ENCODE peak calls at places on chromosomes 7 and 10, in five cellular contexts. One of them, this sample, is unnamed.

GRCh38 chr10:114715171-114715670 is 57.1 kb upstream of the ABLIM1 start:
- DNase-seq in stimulated activated naive B cell treated with anti-CD40 and anti-IgM and Interleukin-4, amounts not matched to agents 10 μg/mL and 1 μg/mL and 100 μg/mL, for 72 hours: no peak
- DNase-seq in non-pigmented ciliary epithelial cell: peak; percentile 23
- DNase-seq in COR-L47: no peak
- DNase-seq in stimulated activated CD4-positive, alpha-beta T cell treated with anti-CD3 and anti-CD28 coated beads, Interleukin-15, amount 100 ng/mL, for 48 hours: no peak
- DNase-seq in this sample: no peak

GRCh38 chr7:85229544-85229943 is 42.7 kb upstream of the SEMA3D start:
- DNase-seq in stimulated activated naive B cell treated with anti-CD40 and anti-IgM and Interleukin-4, amounts not matched to agents 10 μg/mL and 1 μg/mL and 100 μg/mL, for 72 hours: no peak
- DNase-seq in non-pigmented ciliary epithelial cell: no peak
- DNase-seq in stimulated activated CD4-positive, alpha-beta T cell treated with anti-CD3 and anti-CD28 coated beads, Interleukin-15, amount 100 ng/mL, for 48 hours: no peak
- DNase-seq in COR-L47: no peak
- DNase-seq in this sample: no peak

GRCh38 chr7:159056722-159057121 is 87.9 kb downstream of the VIPR2 start:
- DNase-seq in COR-L47: no peak
- DNase-seq in stimulated activated naive B cell treated with anti-CD40 and anti-IgM and Interleukin-4, amounts not matched to agents 10 μg/mL and 1 μg/mL and 100 μg/mL, for 72 hours: no peak
- DNase-seq in non-pigmented ciliary epithelial cell: no peak
- DNase-seq in stimulated activated CD4-positive, alpha-beta T cell treated with anti-CD3 and anti-CD28 coated beads, Interleukin-15, amount 100 ng/mL, for 48 hours: no peak
- DNase-seq in this sample: no peak

GRCh38 chr7:38451840-38452239 is 178.4 kb upstream of the TARP start:
- DNase-seq in COR-L47: peak; percentile 39
- DNase-seq in stimulated activated naive B cell treated with anti-CD40 and anti-IgM and Interleukin-4, amounts not matched to agents 10 μg/mL and 1 μg/mL and 100 μg/mL, for 72 hours: no peak
- DNase-seq in stimulated activated CD4-positive, alpha-beta T cell treated with anti-CD3 and anti-CD28 coated beads, Interleukin-15, amount 100 ng/mL, for 48 hours: no peak
- DNase-seq in non-pigmented ciliary epithelial cell: peak; percentile 8
- DNase-seq in this sample: no peak

GRCh38 chr10:8404721-8405120 is 350.2 kb downstream of the GATA3 start:
- DNase-seq in non-pigmented ciliary epithelial cell: no peak
- DNase-seq in COR-L47: no peak
- DNase-seq in stimulated activated CD4-positive, alpha-beta T cell treated with anti-CD3 and anti-CD28 coated beads, Interleukin-15, amount 100 ng/mL, for 48 hours: no peak
- DNase-seq in stimulated activated naive B cell treated with anti-CD40 and anti-IgM and Interleukin-4, amounts not matched to agents 10 μg/mL and 1 μg/mL and 100 μg/mL, for 72 hours: peak; percentile 3
- DNase-seq in this sample: no peak

GRCh38 chr7:80870806-80871205 is 48.0 kb downstream of the SEMA3C start:
- DNase-seq in non-pigmented ciliary epithelial cell: no peak
- DNase-seq in stimulated activated naive B cell treated with anti-CD40 and anti-IgM and Interleukin-4, amounts not matched to agents 10 μg/mL and 1 μg/mL and 100 μg/mL, for 72 hours: no peak
- DNase-seq in COR-L47: no peak
- DNase-seq in stimulated activated CD4-positive, alpha-beta T cell treated with anti-CD3 and anti-CD28 coated beads, Interleukin-15, amount 100 ng/mL, for 48 hours: no peak
- DNase-seq in this sample: no peak

GRCh38 chr10:77160679-77161078 is 476.9 kb downstream of the KCNMA1 start:
- DNase-seq in stimulated activated CD4-positive, alpha-beta T cell treated with anti-CD3 and anti-CD28 coated beads, Interleukin-15, amount 100 ng/mL, for 48 hours: no peak
- DNase-seq in non-pigmented ciliary epithelial cell: no peak
- DNase-seq in stimulated activated naive B cell treated with anti-CD40 and anti-IgM and Interleukin-4, amounts not matched to agents 10 μg/mL and 1 μg/mL and 100 μg/mL, for 72 hours: no peak
- DNase-seq in COR-L47: peak; percentile 65
- DNase-seq in this sample: no peak

GRCh38 chr10:8242295-8242872 is 187.9 kb downstream of the GATA3 start:
- DNase-seq in stimulated activated CD4-positive, alpha-beta T cell treated with anti-CD3 and anti-CD28 coated beads, Interleukin-15, amount 100 ng/mL, for 48 hours: peak; percentile 54
- DNase-seq in COR-L47: no peak
- DNase-seq in non-pigmented ciliary epithelial cell: no peak
- DNase-seq in stimulated activated naive B cell treated with anti-CD40 and anti-IgM and Interleukin-4, amounts not matched to agents 10 μg/mL and 1 μg/mL and 100 μg/mL, for 72 hours: peak; percentile 13
- DNase-seq in this sample: no peak

GRCh38 chr7:44172803-44173424 is 16.3 kb downstream of the GCK start:
- DNase-seq in COR-L47: peak; percentile 17
- DNase-seq in stimulated activated CD4-positive, alpha-beta T cell treated with anti-CD3 and anti-CD28 coated beads, Interleukin-15, amount 100 ng/mL, for 48 hours: no peak
- DNase-seq in non-pigmented ciliary epithelial cell: no peak
- DNase-seq in stimulated activated naive B cell treated with anti-CD40 and anti-IgM and Interleukin-4, amounts not matched to agents 10 μg/mL and 1 μg/mL and 100 μg/mL, for 72 hours: no peak
- DNase-seq in this sample: no peak

GRCh38 chr7:69049341-69049740 is 548.9 kb upstream of the AUTS2 start:
- DNase-seq in non-pigmented ciliary epithelial cell: no peak
- DNase-seq in stimulated activated CD4-positive, alpha-beta T cell treated with anti-CD3 and anti-CD28 coated beads, Interleukin-15, amount 100 ng/mL, for 48 hours: no peak
- DNase-seq in stimulated activated naive B cell treated with anti-CD40 and anti-IgM and Interleukin-4, amounts not matched to agents 10 μg/mL and 1 μg/mL and 100 μg/mL, for 72 hours: no peak
- DNase-seq in COR-L47: no peak
- DNase-seq in this sample: no peak

GRCh38 chr10:69855346-69856163 is 53.8 kb downstream of the COL13A1 start:
- DNase-seq in non-pigmented ciliary epithelial cell: no peak
- DNase-seq in COR-L47: no peak
- DNase-seq in stimulated activated naive B cell treated with anti-CD40 and anti-IgM and Interleukin-4, amounts not matched to agents 10 μg/mL and 1 μg/mL and 100 μg/mL, for 72 hours: no peak
- DNase-seq in stimulated activated CD4-positive, alpha-beta T cell treated with anti-CD3 and anti-CD28 coated beads, Interleukin-15, amount 100 ng/mL, for 48 hours: no peak
- DNase-seq in this sample: no peak

GRCh38 chr10:71963756-71964668 is at the start of gene CHST3:
- DNase-seq in stimulated activated CD4-positive, alpha-beta T cell treated with anti-CD3 and anti-CD28 coated beads, Interleukin-15, amount 100 ng/mL, for 48 hours: no peak
- DNase-seq in non-pigmented ciliary epithelial cell: no peak
- DNase-seq in COR-L47: no peak
- DNase-seq in stimulated activated naive B cell treated with anti-CD40 and anti-IgM and Interleukin-4, amounts not matched to agents 10 μg/mL and 1 μg/mL and 100 μg/mL, for 72 hours: no peak
- DNase-seq in this sample: no peak

GRCh38 chr7:41886906-41887311 is 184.0 kb upstream of the INHBA start:
- DNase-seq in non-pigmented ciliary epithelial cell: peak; percentile 86
- DNase-seq in stimulated activated CD4-positive, alpha-beta T cell treated with anti-CD3 and anti-CD28 coated beads, Interleukin-15, amount 100 ng/mL, for 48 hours: no peak
- DNase-seq in stimulated activated naive B cell treated with anti-CD40 and anti-IgM and Interleukin-4, amounts not matched to agents 10 μg/mL and 1 μg/mL and 100 μg/mL, for 72 hours: no peak
- DNase-seq in COR-L47: no peak
- DNase-seq in this sample: no peak

GRCh38 chr7:135645296-135645904 is 16.9 kb upstream of the STMP1 start:
- DNase-seq in non-pigmented ciliary epithelial cell: no peak
- DNase-seq in stimulated activated naive B cell treated with anti-CD40 and anti-IgM and Interleukin-4, amounts not matched to agents 10 μg/mL and 1 μg/mL and 100 μg/mL, for 72 hours: no peak
- DNase-seq in COR-L47: peak; percentile 47
- DNase-seq in stimulated activated CD4-positive, alpha-beta T cell treated with anti-CD3 and anti-CD28 coated beads, Interleukin-15, amount 100 ng/mL, for 48 hours: no peak
- DNase-seq in this sample: peak; percentile 21

GRCh38 chr7:111919690-111920179 is 286.5 kb downstream of the DOCK4 start:
- DNase-seq in stimulated activated CD4-positive, alpha-beta T cell treated with anti-CD3 and anti-CD28 coated beads, Interleukin-15, amount 100 ng/mL, for 48 hours: no peak
- DNase-seq in non-pigmented ciliary epithelial cell: no peak
- DNase-seq in stimulated activated naive B cell treated with anti-CD40 and anti-IgM and Interleukin-4, amounts not matched to agents 10 μg/mL and 1 μg/mL and 100 μg/mL, for 72 hours: no peak
- DNase-seq in COR-L47: no peak
- DNase-seq in this sample: no peak

GRCh38 chr7:2886900-2887299 is 42.8 kb upstream of the GNA12 start:
- DNase-seq in stimulated activated naive B cell treated with anti-CD40 and anti-IgM and Interleukin-4, amounts not matched to agents 10 μg/mL and 1 μg/mL and 100 μg/mL, for 72 hours: peak; percentile 41
- DNase-seq in stimulated activated CD4-positive, alpha-beta T cell treated with anti-CD3 and anti-CD28 coated beads, Interleukin-15, amount 100 ng/mL, for 48 hours: peak; percentile 33
- DNase-seq in non-pigmented ciliary epithelial cell: peak; percentile 70
- DNase-seq in COR-L47: peak; percentile 57
- DNase-seq in this sample: no peak

GRCh38 chr10:30359373-30360206 is 10.5 kb upstream of the MTPAP start:
- DNase-seq in stimulated activated naive B cell treated with anti-CD40 and anti-IgM and Interleukin-4, amounts not matched to agents 10 μg/mL and 1 μg/mL and 100 μg/mL, for 72 hours: peak; percentile 55
- DNase-seq in non-pigmented ciliary epithelial cell: no peak
- DNase-seq in stimulated activated CD4-positive, alpha-beta T cell treated with anti-CD3 and anti-CD28 coated beads, Interleukin-15, amount 100 ng/mL, for 48 hours: peak; percentile 53
- DNase-seq in COR-L47: peak; percentile 15
- DNase-seq in this sample: no peak

GRCh38 chr10:81367132-81367531 is 507.9 kb upstream of the NRG3 start:
- DNase-seq in stimulated activated naive B cell treated with anti-CD40 and anti-IgM and Interleukin-4, amounts not matched to agents 10 μg/mL and 1 μg/mL and 100 μg/mL, for 72 hours: no peak
- DNase-seq in stimulated activated CD4-positive, alpha-beta T cell treated with anti-CD3 and anti-CD28 coated beads, Interleukin-15, amount 100 ng/mL, for 48 hours: no peak
- DNase-seq in non-pigmented ciliary epithelial cell: no peak
- DNase-seq in COR-L47: no peak
- DNase-seq in this sample: no peak

GRCh38 chr10:65827344-65827743 is 1098.5 kb upstream of the LRRTM3 start:
- DNase-seq in non-pigmented ciliary epithelial cell: no peak
- DNase-seq in stimulated activated CD4-positive, alpha-beta T cell treated with anti-CD3 and anti-CD28 coated beads, Interleukin-15, amount 100 ng/mL, for 48 hours: no peak
- DNase-seq in COR-L47: no peak
- DNase-seq in stimulated activated naive B cell treated with anti-CD40 and anti-IgM and Interleukin-4, amounts not matched to agents 10 μg/mL and 1 μg/mL and 100 μg/mL, for 72 hours: no peak
- DNase-seq in this sample: no peak

GRCh38 chr10:103890194-103890658 is 27.8 kb downstream of the STN1 start:
- DNase-seq in stimulated activated naive B cell treated with anti-CD40 and anti-IgM and Interleukin-4, amounts not matched to agents 10 μg/mL and 1 μg/mL and 100 μg/mL, for 72 hours: no peak
- DNase-seq in stimulated activated CD4-positive, alpha-beta T cell treated with anti-CD3 and anti-CD28 coated beads, Interleukin-15, amount 100 ng/mL, for 48 hours: peak; percentile 23
- DNase-seq in non-pigmented ciliary epithelial cell: no peak
- DNase-seq in COR-L47: no peak
- DNase-seq in this sample: peak; percentile 52

GRCh38 chr7:24283900-24284698 is at the start of gene NPY:
- DNase-seq in COR-L47: no peak
- DNase-seq in non-pigmented ciliary epithelial cell: no peak
- DNase-seq in stimulated activated CD4-positive, alpha-beta T cell treated with anti-CD3 and anti-CD28 coated beads, Interleukin-15, amount 100 ng/mL, for 48 hours: no peak
- DNase-seq in stimulated activated naive B cell treated with anti-CD40 and anti-IgM and Interleukin-4, amounts not matched to agents 10 μg/mL and 1 μg/mL and 100 μg/mL, for 72 hours: no peak
- DNase-seq in this sample: peak; percentile 64

GRCh38 chr7:101218236-101219130 is 518 bp downstream of the ZNHIT1 start:
- DNase-seq in COR-L47: no peak
- DNase-seq in non-pigmented ciliary epithelial cell: no peak
- DNase-seq in stimulated activated naive B cell treated with anti-CD40 and anti-IgM and Interleukin-4, amounts not matched to agents 10 μg/mL and 1 μg/mL and 100 μg/mL, for 72 hours: no peak
- DNase-seq in stimulated activated CD4-positive, alpha-beta T cell treated with anti-CD3 and anti-CD28 coated beads, Interleukin-15, amount 100 ng/mL, for 48 hours: no peak
- DNase-seq in this sample: no peak

GRCh38 chr10:11224792-11225448 is 207.2 kb downstream of the CELF2 start:
- DNase-seq in COR-L47: no peak
- DNase-seq in stimulated activated naive B cell treated with anti-CD40 and anti-IgM and Interleukin-4, amounts not matched to agents 10 μg/mL and 1 μg/mL and 100 μg/mL, for 72 hours: no peak
- DNase-seq in stimulated activated CD4-positive, alpha-beta T cell treated with anti-CD3 and anti-CD28 coated beads, Interleukin-15, amount 100 ng/mL, for 48 hours: no peak
- DNase-seq in non-pigmented ciliary epithelial cell: no peak
- DNase-seq in this sample: no peak

This sample was measured in pancreas.